ENCODE peak calls at places on chromosomes 13 and 19, in seven cellular contexts. R is IMR-90, K is ovary, Z is uterus, N is tibial nerve, I is endothelial cell of umbilical vein, G is adrenal gland. L is an unnamed sample.

GRCh38 chr13:98222081-98222554 is 45.0 kb upstream of the RNF113B start:
- DNase-seq in Z (no peak), K (no peak), I (peak; percentile 88), R (peak; percentile 77), N (no peak), G (no peak), L (peak; percentile 31)

GRCh38 chr19:17112271-17112670 is 36.7 kb downstream of the MYO9B start:
- DNase-seq in N (no peak), G (peak; percentile 55), Z (no peak), R (no peak), I (no peak), K (no peak), L (no peak)

GRCh38 chr19:1259206-1259872 is 9.8 kb upstream of the CIRBP start:
- DNase-seq in I (peak; percentile 62), N (no peak), R (peak; percentile 51), G (peak; percentile 81), K (peak; percentile 76), Z (peak; percentile 76), L (peak; percentile 62)

GRCh38 chr13:75494491-75494890 is 12.5 kb upstream of the TBC1D4 start:
- DNase-seq in R (peak; percentile 22), N (no peak), I (no peak), G (no peak), K (no peak), Z (no peak), L (no peak)

GRCh38 chr13:30835442-30835841 is 70.6 kb upstream of the MEDAG start:
- DNase-seq in Z (no peak), K (peak; percentile 65), I (no peak), R (peak; percentile 82), N (no peak), G (peak; percentile 43), L (peak; percentile 36)

GRCh38 chr13:58056411-58056810 is 424.9 kb downstream of the PCDH17 start:
- DNase-seq in N (no peak), K (no peak), Z (no peak), G (no peak), I (no peak), R (no peak), L (no peak)

GRCh38 chr19:29018542-29018941 is 194.4 kb downstream of the UQCRFS1 start:
- DNase-seq in R (no peak), N (no peak), K (no peak), G (no peak), I (no peak), Z (no peak), L (no peak)

GRCh38 chr19:47716270-47716937 is 3.2 kb downstream of the EHD2 start:
- DNase-seq in K (no peak), N (no peak), R (no peak), Z (no peak), G (peak; percentile 73), I (no peak), L (no peak)

GRCh38 chr19:45766919-45767346 is 2.1 kb downstream of the SIX5 start:
- DNase-seq in R (peak; percentile 16), G (peak; percentile 68), N (no peak), K (no peak), Z (no peak), I (no peak), L (no peak)

GRCh38 chr19:670609-671075 is 5.5 kb upstream of the FSTL3 start:
- DNase-seq in R (no peak), N (no peak), K (no peak), G (no peak), I (no peak), Z (no peak), L (no peak)

GRCh38 chr19:33048806-33049676 is 15.6 kb downstream of the RHPN2 start:
- DNase-seq in R (peak; percentile 24), N (no peak), K (no peak), G (no peak), I (no peak), Z (no peak), L (no peak)

GRCh38 chr13:53045110-53045509 is 16.5 kb downstream of the OLFM4 start:
- DNase-seq in G (peak; percentile 19), R (no peak), Z (peak; percentile 47), N (peak; percentile 78), K (no peak), I (peak; percentile 75), L (no peak)

GRCh38 chr19:49347835-49348234 is 12.6 kb downstream of the CD37 start:
- DNase-seq in R (peak; percentile 82), N (peak; percentile 48), G (no peak), I (peak; percentile 43), K (no peak), Z (peak; percentile 46), L (no peak)

GRCh38 chr19:1146858-1147780 is 26.9 kb downstream of the SBNO2 start:
- DNase-seq in G (no peak), R (no peak), K (peak; percentile 8), Z (no peak), I (no peak), N (no peak), L (no peak)

GRCh38 chr13:113768018-113768905 is 9.2 kb downstream of the TMEM255B start:
- DNase-seq in K (no peak), Z (no peak), G (no peak), I (no peak), R (no peak), N (no peak), L (no peak)

GRCh38 chr13:21663197-21663596 is 7.7 kb upstream of the FGF9 start:
- DNase-seq in N (no peak), I (no peak), R (no peak), Z (no peak), K (no peak), G (no peak), L (no peak)

GRCh38 chr13:96075953-96076543 is 13.9 kb upstream of the HS6ST3 start:
- DNase-seq in I (peak; percentile 39), G (no peak), R (peak; percentile 23), N (no peak), K (no peak), Z (no peak), L (no peak)

GRCh38 chr19:39306075-39306474 is 9.9 kb downstream of the IFNL1 start:
- DNase-seq in Z (no peak), N (no peak), R (no peak), K (no peak), I (no peak), G (no peak), L (no peak)

GRCh38 chr19:48368942-48369341 is 4.8 kb downstream of the SYNGR4 start:
- DNase-seq in K (no peak), I (no peak), Z (no peak), G (no peak), N (no peak), R (no peak), L (no peak)

GRCh38 chr19:33416307-33417215 is 43.1 kb downstream of the CEBPG start:
- DNase-seq in K (peak; percentile 50), R (peak; percentile 68), G (peak; percentile 61), I (peak; percentile 62), Z (peak; percentile 57), N (peak; percentile 65), L (peak; percentile 64)

DNA sequence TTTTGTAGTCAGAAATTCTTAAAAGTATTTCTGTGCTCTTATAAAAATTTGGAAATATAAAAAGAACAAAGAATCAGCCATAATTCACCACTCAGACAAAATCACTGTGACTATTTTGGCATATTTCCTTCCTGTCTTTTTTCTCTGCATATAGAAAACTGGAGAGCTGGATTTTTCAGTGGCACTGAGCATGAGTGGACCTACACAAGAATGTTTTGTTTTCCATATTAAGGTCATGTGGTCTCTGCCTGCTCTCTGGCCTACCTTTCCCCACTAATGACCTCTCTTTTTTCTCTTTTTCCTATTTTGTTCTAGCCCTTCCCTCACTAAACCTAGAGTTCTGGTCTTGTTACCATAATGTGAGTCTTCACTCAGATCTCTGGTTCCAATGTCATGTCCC is 17.6 kb upstream of the USP12 start:
- DNase-seq in N (no peak), G (no peak), R (no peak), K (no peak), I (peak; percentile 11), Z (no peak), L (no peak)
- TF ChIP-seq POLR2A in N (no peak), G (no peak), R (no peak), K (no peak), I (no peak), Z (no peak), L (no peak)

DNA sequence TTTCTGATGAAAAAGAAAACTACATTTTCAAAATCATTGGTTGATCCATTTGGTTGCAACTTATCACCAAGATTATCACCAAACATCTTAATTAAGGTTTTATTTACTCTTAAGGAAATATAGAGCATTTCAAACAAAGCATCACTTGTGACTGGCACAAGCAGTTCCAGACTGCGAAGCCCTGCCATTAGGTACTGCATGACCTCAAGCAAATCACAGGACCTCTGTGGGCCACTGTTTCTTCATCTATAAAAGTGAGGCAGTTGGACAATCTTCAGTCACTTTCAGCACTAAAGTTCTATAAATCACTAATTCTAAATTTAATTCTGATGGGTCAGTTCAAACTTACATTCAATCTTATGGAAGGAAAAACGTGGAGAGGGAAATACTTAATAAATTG is 2.0 kb downstream of the ELF1 start:
- DNase-seq in N (no peak), G (no peak), R (no peak), K (no peak), I (peak; percentile 13), Z (no peak), L (peak; percentile 47)
- H3K4me1 ChIP-seq in N (no peaks in the 10 kb centered on the region), G (peaks cover 9% of the 10 kb centered on the region), R (no peaks in the 10 kb centered on the region), K (peaks cover 1% of the 10 kb centered on the region), I (peaks cover 3% of the 10 kb centered on the region), Z (no peaks in the 10 kb centered on the region), L (no peaks in the 10 kb centered on the region)

GRCh38 chr13:42068886-42069285 is 20.4 kb downstream of the DGKH start:
- DNase-seq in N (no peak), I (no peak), R (no peak), K (no peak), G (no peak), Z (no peak), L (no peak)
- TF ChIP-seq POLR2A in N (no peak), I (no peak), R (no peak), K (no peak), G (no peak), Z (no peak), L (no peak)

GRCh38 chr19:55113570-55114039 is 3.8 kb downstream of the PPP1R12C start:
- DNase-seq in G (peak; percentile 79), K (peak; percentile 96), N (peak; percentile 97), Z (peak; percentile 99), I (peak; percentile 88), R (peak; percentile 92), L (peak; percentile 37)

GRCh38 chr19:55116232-55117062 is 990 bp downstream of the PPP1R12C start:
- DNase-seq in I (peak; percentile 31), G (peak; percentile 78), R (peak; percentile 66), K (peak; percentile 63), N (peak; percentile 67), Z (peak; percentile 73), L (peak; percentile 40)

GRCh38 chr19:55117063-55117635 is 288 bp downstream of the PPP1R12C start:
- DNase-seq in N (no peak), G (no peak), R (no peak), K (peak; percentile 37), Z (peak; percentile 42), I (no peak), L (no peak)

GRCh38 chr19:55114566-55115145 is 2.8 kb downstream of the PPP1R12C start:
- DNase-seq in Z (no peak), K (no peak), N (no peak), R (no peak), G (no peak), I (no peak), L (no peak)

DNA sequence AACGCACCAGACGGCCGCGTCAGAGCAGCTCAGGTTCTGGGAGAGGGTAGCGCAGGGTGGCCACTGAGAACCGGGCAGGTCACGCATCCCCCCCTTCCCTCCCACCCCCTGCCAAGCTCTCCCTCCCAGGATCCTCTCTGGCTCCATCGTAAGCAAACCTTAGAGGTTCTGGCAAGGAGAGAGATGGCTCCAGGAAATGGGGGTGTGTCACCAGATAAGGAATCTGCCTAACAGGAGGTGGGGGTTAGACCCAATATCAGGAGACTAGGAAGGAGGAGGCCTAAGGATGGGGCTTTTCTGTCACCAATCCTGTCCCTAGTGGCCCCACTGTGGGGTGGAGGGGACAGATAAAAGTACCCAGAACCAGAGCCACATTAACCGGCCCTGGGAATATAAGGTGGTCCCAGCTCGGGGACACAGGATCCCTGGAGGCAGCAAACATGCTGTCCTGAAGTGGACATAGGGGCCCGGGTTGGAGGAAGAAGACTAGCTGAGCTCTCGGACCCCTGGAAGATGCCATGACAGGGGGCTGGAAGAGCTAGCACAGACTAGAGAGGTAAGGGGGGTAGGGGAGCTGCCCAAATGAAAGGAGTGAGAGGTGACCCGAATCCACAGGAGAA is 1.9 kb downstream of the PPP1R12C start:
- DNase-seq in K (no peak), R (peak; percentile 62), Z (peak; percentile 50), G (no peak), I (peak; percentile 21), N (no peak), L (no peak)
- H3K4me1 ChIP-seq in K (peaks cover 21% of the 10 kb centered on the region), R (peaks cover 13% of the 10 kb centered on the region), Z (peaks cover 13% of the 10 kb centered on the region), G (peaks cover 15% of the 10 kb centered on the region), I (peaks cover 20% of the 10 kb centered on the region), N (no peaks in the 10 kb centered on the region), L (peaks cover 13% of the 10 kb centered on the region)

L was measured in prostate gland.